ENCODE peak calls at places on chromosomes 5 and 9, in six cellular contexts. K is HS-5, E is body of pancreas, P is NCI-H1436, Y is NCI-H510A treated with DMSO at 0.1 percent for 48 hours, L is SK-N-DZ. Q is an unnamed sample.

GRCh38 chr9:29644514-29644913 is 2071.2 kb upstream of the C9orf72 start:
- DNase-seq in P (no peak), K (no peak), Y (no peak), L (no peak), E (no peak), Q (no peak)

GRCh38 chr5:162488077-162488476 is 420.5 kb downstream of the GABRG2 start:
- DNase-seq in Y (no peak), L (no peak), P (no peak), K (no peak), E (no peak), Q (no peak)

GRCh38 chr5:170387775-170388174 is 1.4 kb downstream of the KCNMB1 start:
- DNase-seq in P (no peak), L (no peak), Y (no peak), K (no peak), E (no peak), Q (no peak)

GRCh38 chr5:82404382-82404945 is 126.3 kb upstream of the RPS23 start:
- DNase-seq in Y (no peak), K (no peak), P (no peak), L (no peak), E (no peak), Q (no peak)

GRCh38 chr5:88845081-88845697 is 37.8 kb downstream of the MEF2C start:
- DNase-seq in L (no peak), E (no peak), K (no peak), Y (no peak), P (no peak), Q (no peak)

GRCh38 chr5:88833371-88834107 is 49.4 kb downstream of the MEF2C start:
- DNase-seq in L (no peak), P (peak), Y (no peak), E (peak), K (no peak), Q (peak)

GRCh38 chr5:91420879-91421278 is 37.8 kb upstream of the ARRDC3 start:
- DNase-seq in Y (no peak), L (no peak), K (no peak), E (no peak), P (no peak), Q (no peak)

GRCh38 chr5:10595305-10595677 is 31.4 kb downstream of the ANKRD33B start:
- DNase-seq in E (no peak), P (no peak), L (no peak), K (peak), Y (no peak), Q (no peak)

GRCh38 chr5:116478461-116478860 is 96.2 kb downstream of the SEMA6A start:
- DNase-seq in E (no peak), L (no peak), K (no peak), Y (no peak), P (no peak), Q (no peak)

GRCh38 chr5:32342656-32343055 is 29.9 kb upstream of the MTMR12 start:
- DNase-seq in L (peak), P (peak), E (no peak), K (no peak), Y (no peak), Q (no peak)

GRCh38 chr9:122058051-122058450 is 35.1 kb downstream of the TTLL11 start:
- DNase-seq in Y (no peak), L (no peak), E (no peak), P (no peak), K (no peak), Q (no peak)

GRCh38 chr5:54616031-54616430 is 98.5 kb downstream of the SNX18 start:
- DNase-seq in K (no peak), L (no peak), P (no peak), E (peak), Y (no peak), Q (no peak)

GRCh38 chr5:67211926-67212325 is 15.3 kb upstream of the CD180 start:
- DNase-seq in L (no peak), E (no peak), K (peak), P (no peak), Y (no peak), Q (no peak)

GRCh38 chr5:64384761-64385160 is 121.1 kb upstream of the RGS7BP start:
- DNase-seq in K (no peak), L (peak), Y (peak), P (no peak), E (no peak), Q (no peak)

GRCh38 chr9:98191615-98192502 is 578 bp downstream of the CORO2A start:
- DNase-seq in E (peak), Y (peak), P (peak), L (peak), K (no peak), Q (peak)